ENCODE peak calls at places on chromosome 16, in six cellular contexts. T is heart left ventricle, J is bronchial epithelial cell, U is PC-9, O is gastrocnemius medialis, N is stomach. K is an unnamed sample.

GRCh38 chr16:4260360-4260759 is 12.5 kb downstream of the TFAP4 start:
- DNase-seq in T (no peak), O (no peak), U (peak; percentile 27), N (peak; percentile 93), J (peak; percentile 54), K (no peak)

GRCh38 chr16:825298-826061 is 24.9 kb upstream of the GNG13 start:
- DNase-seq in O (no peak), N (no peak), U (no peak), J (no peak), T (no peak), K (no peak)

GRCh38 chr16:79810449-79811189 is 210.1 kb upstream of the MAF start:
- DNase-seq in N (no peak), T (no peak), U (no peak), O (no peak), J (peak; percentile 80), K (no peak)

GRCh38 chr16:31502981-31503380 is 5.2 kb downstream of the RUSF1 start:
- DNase-seq in O (no peak), J (no peak), U (no peak), T (no peak), N (no peak), K (no peak)

GRCh38 chr16:29674188-29674587 is 4.8 kb upstream of the QPRT start:
- DNase-seq in U (no peak), J (no peak), N (no peak), T (peak; percentile 60), O (no peak), K (no peak)

GRCh38 chr16:4744758-4745569 is 10.6 kb downstream of the DNAAF8 start:
- DNase-seq in O (no peak), N (no peak), J (no peak), U (no peak), T (no peak), K (no peak)

GRCh38 chr16:57734308-57734924 is 1.2 kb upstream of the KATNB1 start:
- DNase-seq in J (no peak), N (no peak), U (no peak), T (no peak), O (no peak), K (no peak)

GRCh38 chr16:6804461-6804860 is 528.2 kb upstream of the RBFOX1 start:
- DNase-seq in U (no peak), T (no peak), N (no peak), O (no peak), J (no peak), K (no peak)

GRCh38 chr16:69830534-69831211 is 68.5 kb downstream of the WWP2 start:
- DNase-seq in N (peak; percentile 34), O (no peak), T (no peak), U (no peak), J (no peak), K (no peak)

DNA sequence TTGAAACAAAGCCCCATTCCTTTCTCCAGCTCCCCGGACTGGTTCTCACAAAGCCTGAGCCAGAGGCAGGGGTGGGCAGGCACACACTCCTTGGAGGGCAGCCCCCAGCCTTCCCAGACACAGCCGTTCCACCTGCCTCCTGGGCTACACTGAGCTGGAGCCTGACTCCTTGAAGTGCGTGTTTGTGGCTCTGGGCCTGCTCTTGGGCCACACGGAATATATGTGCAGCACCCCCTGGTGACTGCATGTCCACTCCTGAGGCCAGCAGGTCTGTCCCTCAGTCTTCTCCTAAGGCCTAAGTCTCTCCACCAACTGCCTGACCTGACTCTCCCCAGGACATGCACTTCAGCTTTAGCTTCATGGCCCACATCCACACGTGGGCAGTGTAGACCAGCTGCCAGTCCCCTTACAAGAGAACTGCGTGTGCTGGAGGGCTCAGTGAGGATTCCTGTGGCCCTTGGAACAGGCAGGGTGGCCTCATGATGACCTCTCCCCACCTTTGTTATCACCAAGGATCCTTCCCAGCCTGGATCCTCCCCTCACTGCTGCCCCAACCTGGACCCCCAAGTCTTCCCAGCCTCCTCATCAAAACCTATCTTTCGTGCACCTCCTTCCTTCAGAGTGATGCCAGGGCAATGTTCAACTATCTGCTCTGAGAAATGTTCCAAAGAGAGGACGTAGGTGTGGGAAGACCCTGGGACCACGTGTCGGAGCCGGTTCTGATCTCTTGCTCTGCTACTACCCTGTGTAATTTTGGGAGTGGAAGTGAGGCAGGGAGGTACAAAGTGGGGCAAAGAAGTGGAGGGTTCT is 12.4 kb upstream of the SLC6A2 start:
- DNase-seq in J (no peak), U (no peak), T (no peak), O (no peak), N (peak; percentile 59), K (peak; percentile 29)
- TF ChIP-seq CTCF in J (peak; percentile 30), U (no peak), T (no peak), O (no peak), N (no peak), K (peak; percentile 63)

GRCh38 chr16:84895016-84895415 is 75.2 kb downstream of the CRISPLD2 start:
- DNase-seq in J (no peak), T (no peak), U (no peak), O (no peak), N (no peak), K (no peak)
- H3K36me3 ChIP-seq in J (no peaks in the 10 kb centered on the region), T (no peaks in the 10 kb centered on the region), U (no peaks in the 10 kb centered on the region), O (no peaks in the 10 kb centered on the region), N (peaks cover 98% of the 10 kb centered on the region), K (no peaks in the 10 kb centered on the region)

DNA sequence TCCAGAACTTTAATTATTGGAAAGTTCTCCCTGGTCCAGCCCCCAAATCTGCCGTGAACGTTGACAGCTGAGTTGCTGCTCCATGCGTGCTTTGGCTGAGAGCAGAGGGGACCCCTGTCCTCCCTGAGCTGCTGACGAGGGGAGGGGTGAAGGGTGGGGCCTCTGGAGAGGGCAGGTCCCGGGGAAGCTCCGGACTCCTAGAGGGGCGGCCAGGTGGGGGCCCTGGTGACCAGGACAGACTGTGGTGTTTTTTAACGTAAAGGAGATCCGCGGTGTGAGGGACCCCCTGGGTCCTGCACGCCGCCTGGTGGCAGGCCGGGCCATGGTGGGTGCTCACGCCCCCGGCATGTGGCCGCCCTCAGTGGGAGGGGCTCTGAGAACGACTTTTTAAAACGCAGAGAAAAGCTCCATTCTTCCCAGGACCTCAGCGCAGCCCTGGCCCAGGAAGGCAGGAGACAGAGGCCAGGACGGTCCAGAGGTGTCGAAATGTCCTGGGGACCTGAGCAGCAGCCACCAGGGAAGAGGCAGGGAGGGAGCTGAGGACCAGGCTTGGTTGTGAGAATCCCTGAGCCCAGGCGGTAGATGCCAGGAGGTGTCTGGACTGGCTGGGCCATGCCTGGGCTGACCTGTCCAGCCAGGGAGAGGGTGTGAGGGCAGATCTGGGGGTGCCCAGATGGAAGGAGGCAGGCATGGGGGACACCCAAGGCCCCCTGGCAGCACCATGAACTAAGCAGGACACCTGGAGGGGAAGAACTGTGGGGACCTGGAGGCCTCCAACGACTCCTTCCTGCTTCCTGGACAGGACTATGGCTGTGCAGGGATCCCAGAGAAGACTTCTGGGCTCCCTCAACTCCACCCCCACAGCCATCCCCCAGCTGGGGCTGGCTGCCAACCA is at the start of gene MC1R:
- DNase-seq in T (peak; percentile 43), N (no peak), J (no peak), U (no peak), O (no peak), K (peak; percentile 42)
- TF ChIP-seq CTCF in T (peak; percentile 42), N (peak; percentile 16), J (peak; percentile 42), U (no peak), O (peak; percentile 30), K (peak; percentile 22)

DNA sequence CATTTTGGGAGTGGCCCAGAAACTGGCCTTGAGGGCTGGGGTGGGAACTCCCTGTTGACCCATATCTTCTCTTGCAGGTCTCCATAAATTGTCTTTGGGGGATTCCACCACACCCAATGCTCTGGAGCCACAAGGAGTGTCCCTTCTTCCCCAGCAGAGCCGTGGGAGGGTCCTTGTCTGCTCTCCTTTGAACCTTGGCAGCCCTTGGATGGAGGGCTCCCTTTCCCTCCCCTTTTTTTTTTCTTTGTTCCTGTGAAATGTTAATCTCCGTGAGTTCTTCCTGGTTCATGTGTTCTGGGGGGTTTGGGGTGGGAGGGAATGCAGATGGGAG is 6.3 kb downstream of the ELOB start:
- DNase-seq in N (no peak), J (no peak), T (no peak), U (no peak), O (no peak), K (no peak)
- H3K36me3 ChIP-seq in N (peaks cover 97% of the 10 kb centered on the region), J (peaks cover 54% of the 10 kb centered on the region), T (peaks cover 30% of the 10 kb centered on the region), U (peaks cover 29% of the 10 kb centered on the region), O (peaks cover 15% of the 10 kb centered on the region), K (peaks cover 95% of the 10 kb centered on the region)

GRCh38 chr16:53440125-53440524 is 5.9 kb downstream of the RBL2 start:
- DNase-seq in J (no peak), O (no peak), T (no peak), U (no peak), N (no peak), K (no peak)
- TF ChIP-seq CTCF in J (no peak), O (no peak), T (no peak), U (no peak), N (no peak), K (no peak)

GRCh38 chr16:16122264-16122663 is 101.0 kb downstream of the ABCC6 start:
- DNase-seq in J (no peak), T (no peak), O (no peak), N (no peak), U (no peak), K (no peak)
- H3K36me3 ChIP-seq in J (peaks cover 21% of the 10 kb centered on the region), T (peaks cover 15% of the 10 kb centered on the region), O (no peaks in the 10 kb centered on the region), N (peaks cover 94% of the 10 kb centered on the region), U (peaks cover 26% of the 10 kb centered on the region), K (peaks cover 54% of the 10 kb centered on the region)

K was measured in WERI-Rb-1.